ENCODE peak calls at places on chromosomes 7 and 10, in nine cellular contexts. E is lower leg skin; U is heart right ventricle; O is endothelial cell; F is RWPE1; M is OCI-LY7; G is DND-41; V is H9; W is CD8-positive, alpha-beta T cell. B is an unnamed sample.

GRCh38 chr10:43029043-43029442 is 47.8 kb upstream of the RET start:
- DNase-seq in E (no peak), G (no peak), F (no peak), V (no peak), W (no peak), M (no peak), U (no peak), O (no peak), B (no peak)

GRCh38 chr10:125018576-125019143 is 76.7 kb downstream of the ZRANB1 start:
- DNase-seq in U (no peak), W (no peak), F (no peak), O (no peak), G (no peak), V (no peak), M (no peak), E (no peak), B (no peak)

GRCh38 chr10:111344804-111345203 is 268.0 kb downstream of the ADRA2A start:
- DNase-seq in F (no peak), G (no peak), V (peak), W (no peak), M (peak), E (no peak), U (no peak), O (no peak), B (no peak)

GRCh38 chr7:105330526-105330925 is 58.2 kb downstream of the SRPK2 start:
- DNase-seq in E (peak), M (no peak), W (no peak), F (no peak), V (no peak), G (no peak), O (no peak), U (no peak), B (no peak)

GRCh38 chr10:46550795-46551700 is 5.4 kb downstream of the GPRIN2 start:
- DNase-seq in E (peak), M (no peak), F (no peak), V (peak), O (no peak), W (peak), G (no peak), U (no peak), B (peak)

GRCh38 chr10:18822156-18822555 is 162.9 kb downstream of the ARL5B start:
- DNase-seq in G (peak), E (no peak), O (peak), U (no peak), V (no peak), W (no peak), F (no peak), M (peak), B (no peak)

GRCh38 chr10:58807631-58808024 is 295.0 kb downstream of the BICC1 start:
- DNase-seq in G (no peak), U (no peak), W (no peak), F (peak), V (no peak), O (no peak), E (peak), M (no peak), B (no peak)

GRCh38 chr7:2843711-2844152 is 376 bp downstream of the GNA12 start:
- DNase-seq in E (no peak), O (peak), V (no peak), U (peak), M (peak), W (peak), F (no peak), G (peak), B (no peak)

GRCh38 chr7:42217548-42217947 is 19.5 kb downstream of the GLI3 start:
- DNase-seq in G (no peak), M (no peak), U (no peak), W (no peak), F (no peak), O (no peak), E (no peak), V (no peak), B (no peak)

GRCh38 chr7:43565786-43566185 is 17.1 kb upstream of the STK17A start:
- DNase-seq in O (no peak), V (no peak), U (no peak), M (no peak), W (no peak), F (no peak), E (no peak), G (no peak), B (no peak)

DNA sequence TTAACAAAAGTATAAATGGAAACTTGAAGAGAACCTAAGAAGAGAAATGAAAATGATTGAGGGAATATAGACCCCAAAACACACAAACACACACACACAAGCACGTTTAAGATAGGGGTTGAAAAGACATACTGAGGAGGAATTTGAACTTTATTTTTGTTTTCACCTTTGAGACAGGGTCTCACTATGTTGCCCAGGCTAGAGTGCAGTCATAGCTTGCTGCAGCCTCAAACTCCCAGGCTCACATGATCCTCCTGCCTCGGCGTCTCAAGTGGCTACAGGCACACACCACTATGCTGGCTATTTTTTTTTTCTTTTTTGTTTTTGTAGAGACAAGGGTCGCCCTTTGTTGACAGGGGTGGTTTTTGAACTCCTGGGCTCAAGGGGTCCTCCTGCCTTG is 4.0 kb downstream of the BTRC start:
- DNase-seq in W (no peak), V (no peak), U (no peak), G (no peak), E (no peak), O (no peak), F (no peak), M (no peak), B (no peak)
- TF ChIP-seq CTCF in W (no peak), V (no peak), U (no peak), G (no peak), E (no peak), O (no peak), F (no peak), M (no peak), B (no peak)

GRCh38 chr10:5663692-5664427 is 2.5 kb downstream of the ASB13 start:
- DNase-seq in G (no peak), E (no peak), F (no peak), V (peak), M (peak), W (no peak), O (no peak), U (no peak), B (peak)
- TF ChIP-seq CTCF in G (peak), E (no peak), F (no peak), V (peak), M (no peak), W (no peak), O (no peak), U (no peak), B (no peak)

GRCh38 chr10:92573091-92573797 is 649 bp downstream of the IDE start:
- DNase-seq in W (peak), M (peak), F (peak), E (no peak), O (peak), V (peak), G (peak), U (no peak), B (no peak)
- TF ChIP-seq CTCF in W (peak), M (peak), F (no peak), E (no peak), O (no peak), V (no peak), G (peak), U (no peak), B (no peak)

GRCh38 chr7:151124899-151125399 is 38.7 kb downstream of the AGAP3 start:
- DNase-seq in V (no peak), F (no peak), G (no peak), E (no peak), U (no peak), M (no peak), O (no peak), W (no peak), B (no peak)

GRCh38 chr7:151124205-151124880 is 38.1 kb downstream of the AGAP3 start:
- DNase-seq in U (no peak), M (no peak), F (no peak), V (no peak), E (no peak), G (no peak), W (no peak), O (no peak), B (no peak)

GRCh38 chr7:151122794-151123484 is 36.7 kb downstream of the AGAP3 start:
- DNase-seq in F (no peak), G (no peak), M (no peak), O (no peak), W (no peak), E (no peak), V (no peak), U (no peak), B (no peak)

GRCh38 chr7:151122276-151122675 is 36.0 kb downstream of the AGAP3 start:
- DNase-seq in G (no peak), V (no peak), F (no peak), W (no peak), U (no peak), E (no peak), O (no peak), M (no peak), B (no peak)

DNA sequence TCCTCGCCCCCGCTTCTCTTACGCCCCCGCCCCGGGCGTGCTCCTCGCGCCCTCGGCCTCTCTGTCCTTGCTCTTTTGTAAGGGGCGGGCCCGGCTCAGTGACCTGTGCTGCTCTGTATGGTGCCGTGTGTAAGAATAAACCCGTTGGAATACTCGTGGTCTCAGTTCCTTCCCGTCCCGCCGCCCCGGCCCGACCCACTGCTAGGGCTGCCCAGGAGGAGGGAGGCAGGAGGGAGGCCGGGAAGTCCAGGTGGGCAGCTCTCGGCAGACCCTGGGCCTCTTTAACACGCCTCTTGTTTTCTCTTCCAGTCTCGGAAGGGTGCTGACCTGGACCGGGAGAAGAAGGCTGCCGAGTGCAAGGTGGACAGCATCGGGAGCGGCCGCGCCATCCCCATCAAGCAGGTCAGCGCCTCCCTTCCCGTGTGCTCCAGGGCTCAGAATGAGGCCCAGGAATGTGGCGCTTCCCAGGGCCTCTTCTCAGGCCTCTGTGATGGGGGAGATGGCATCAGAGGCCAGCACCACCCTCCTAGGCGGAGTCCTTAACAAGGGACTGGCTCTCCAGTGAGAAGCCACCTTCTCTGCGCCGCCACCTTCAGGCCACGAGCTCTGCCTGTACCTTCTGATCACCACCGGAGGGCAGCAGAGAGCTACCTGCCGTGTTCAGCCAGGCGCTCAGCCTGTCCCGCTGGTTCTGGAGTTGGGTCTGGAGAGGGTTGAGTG is 37.4 kb downstream of the AGAP3 start:
- DNase-seq in G (peak), O (peak), V (peak), F (peak), E (peak), U (peak), M (peak), W (peak), B (peak)
- TF ChIP-seq CTCF in G (peak), O (peak), V (peak), F (peak), E (peak), U (peak), M (peak), W (peak), B (peak)

GRCh38 chr7:28536259-28536658 is 123.9 kb downstream of the CREB5 start:
- DNase-seq in W (no peak), F (peak), G (no peak), O (peak), U (no peak), V (peak), M (no peak), E (no peak), B (no peak)
- TF ChIP-seq CTCF in W (no peak), F (no peak), G (no peak), O (no peak), U (peak), V (peak), M (no peak), E (no peak), B (peak)

GRCh38 chr7:26117142-26117807 is 34.7 kb upstream of the NFE2L3 start:
- DNase-seq in E (no peak), W (no peak), U (no peak), F (no peak), M (peak), V (peak), O (no peak), G (no peak), B (no peak)
- TF ChIP-seq CTCF in E (no peak), W (no peak), U (no peak), F (no peak), M (peak), V (peak), O (no peak), G (no peak), B (no peak)